ENCODE peak calls at places on chromosomes 2 and 18, in ten cellular contexts. One of them, this sample, is unnamed. For H3K4me1, the result is how much of the 10 kb centered on the place peaks cover.

GRCh38 chr2:67322361-67323001 is 74.7 kb upstream of the ETAA1 start:
- DNase-seq in stomach: no peak
- DNase-seq in SK-N-SH: peak
- DNase-seq in HepG2: peak
- DNase-seq in A549: peak
- DNase-seq in K562: peak
- DNase-seq in tibial nerve: no peak
- DNase-seq in sigmoid colon: peak
- DNase-seq in upper lobe of left lung: no peak
- DNase-seq in GM12878: no peak
- DNase-seq in this sample: no peak

GRCh38 chr2:33673937-33674336 is 74.8 kb upstream of the FAM98A start:
- DNase-seq in stomach: no peak
- DNase-seq in SK-N-SH: peak
- DNase-seq in HepG2: no peak
- DNase-seq in A549: peak
- DNase-seq in K562: no peak
- DNase-seq in tibial nerve: no peak
- DNase-seq in sigmoid colon: no peak
- DNase-seq in upper lobe of left lung: no peak
- DNase-seq in GM12878: no peak
- DNase-seq in this sample: no peak

GRCh38 chr18:2847341-2848144 is 737 bp downstream of the EMILIN2 start:
- DNase-seq in stomach: no peak
- DNase-seq in SK-N-SH: peak
- DNase-seq in HepG2: no peak
- DNase-seq in A549: no peak
- DNase-seq in K562: peak
- DNase-seq in tibial nerve: no peak
- DNase-seq in sigmoid colon: peak
- DNase-seq in upper lobe of left lung: peak
- DNase-seq in GM12878: no peak
- DNase-seq in this sample: peak

GRCh38 chr2:190947139-190947538 is 66.5 kb downstream of the GLS start:
- DNase-seq in stomach: no peak
- DNase-seq in SK-N-SH: peak
- DNase-seq in HepG2: peak
- DNase-seq in A549: peak
- DNase-seq in K562: no peak
- DNase-seq in tibial nerve: no peak
- DNase-seq in sigmoid colon: no peak
- DNase-seq in upper lobe of left lung: no peak
- DNase-seq in GM12878: no peak
- DNase-seq in this sample: no peak

GRCh38 chr2:167264380-167264779 is 376.1 kb downstream of the XIRP2 start:
- DNase-seq in stomach: no peak
- DNase-seq in SK-N-SH: peak
- DNase-seq in HepG2: peak
- DNase-seq in A549: peak
- DNase-seq in K562: no peak
- DNase-seq in tibial nerve: no peak
- DNase-seq in sigmoid colon: no peak
- DNase-seq in upper lobe of left lung: no peak
- DNase-seq in GM12878: no peak
- DNase-seq in this sample: no peak

GRCh38 chr2:214934006-214934405 is 124.5 kb upstream of the BARD1 start:
- DNase-seq in stomach: no peak
- DNase-seq in SK-N-SH: no peak
- DNase-seq in HepG2: no peak
- DNase-seq in A549: peak
- DNase-seq in K562: no peak
- DNase-seq in tibial nerve: no peak
- DNase-seq in sigmoid colon: no peak
- DNase-seq in upper lobe of left lung: no peak
- DNase-seq in GM12878: no peak
- DNase-seq in this sample: no peak

GRCh38 chr18:3380384-3380961 is 69.5 kb upstream of the TGIF1 start:
- DNase-seq in stomach: no peak
- DNase-seq in SK-N-SH: no peak
- DNase-seq in HepG2: no peak
- DNase-seq in A549: peak
- DNase-seq in K562: peak
- DNase-seq in tibial nerve: no peak
- DNase-seq in sigmoid colon: no peak
- DNase-seq in upper lobe of left lung: no peak
- DNase-seq in GM12878: no peak
- DNase-seq in this sample: no peak

GRCh38 chr2:196131384-196131861 is 40.0 kb downstream of the STK17B start:
- DNase-seq in stomach: peak
- DNase-seq in SK-N-SH: peak
- DNase-seq in HepG2: peak
- DNase-seq in A549: peak
- DNase-seq in K562: peak
- DNase-seq in tibial nerve: no peak
- DNase-seq in sigmoid colon: no peak
- DNase-seq in upper lobe of left lung: no peak
- DNase-seq in GM12878: peak
- DNase-seq in this sample: peak

GRCh38 chr2:235360446-235360845 is 133.4 kb upstream of the AGAP1 start:
- DNase-seq in stomach: no peak
- DNase-seq in SK-N-SH: no peak
- DNase-seq in HepG2: no peak
- DNase-seq in A549: no peak
- DNase-seq in K562: no peak
- DNase-seq in tibial nerve: no peak
- DNase-seq in sigmoid colon: no peak
- DNase-seq in upper lobe of left lung: no peak
- DNase-seq in GM12878: no peak
- DNase-seq in this sample: no peak

GRCh38 chr2:61816480-61817355 is 37.1 kb downstream of the FAM161A start:
- DNase-seq in stomach: no peak
- DNase-seq in SK-N-SH: no peak
- DNase-seq in HepG2: no peak
- DNase-seq in A549: no peak
- DNase-seq in K562: no peak
- DNase-seq in tibial nerve: no peak
- DNase-seq in sigmoid colon: no peak
- DNase-seq in upper lobe of left lung: no peak
- DNase-seq in GM12878: no peak
- DNase-seq in this sample: no peak

GRCh38 chr18:44729631-44730101 is 49.0 kb downstream of the SETBP1 start:
- DNase-seq in stomach: no peak
- DNase-seq in SK-N-SH: no peak
- DNase-seq in HepG2: no peak
- DNase-seq in A549: no peak
- DNase-seq in K562: peak
- DNase-seq in tibial nerve: no peak
- DNase-seq in sigmoid colon: no peak
- DNase-seq in upper lobe of left lung: no peak
- DNase-seq in GM12878: no peak
- DNase-seq in this sample: no peak

GRCh38 chr2:120221616-120222015 is 1.6 kb downstream of the TMEM185B start:
- DNase-seq in stomach: no peak
- DNase-seq in SK-N-SH: no peak
- DNase-seq in HepG2: no peak
- DNase-seq in A549: no peak
- DNase-seq in K562: no peak
- DNase-seq in tibial nerve: no peak
- DNase-seq in sigmoid colon: no peak
- DNase-seq in upper lobe of left lung: no peak
- DNase-seq in GM12878: no peak
- DNase-seq in this sample: peak

DNA sequence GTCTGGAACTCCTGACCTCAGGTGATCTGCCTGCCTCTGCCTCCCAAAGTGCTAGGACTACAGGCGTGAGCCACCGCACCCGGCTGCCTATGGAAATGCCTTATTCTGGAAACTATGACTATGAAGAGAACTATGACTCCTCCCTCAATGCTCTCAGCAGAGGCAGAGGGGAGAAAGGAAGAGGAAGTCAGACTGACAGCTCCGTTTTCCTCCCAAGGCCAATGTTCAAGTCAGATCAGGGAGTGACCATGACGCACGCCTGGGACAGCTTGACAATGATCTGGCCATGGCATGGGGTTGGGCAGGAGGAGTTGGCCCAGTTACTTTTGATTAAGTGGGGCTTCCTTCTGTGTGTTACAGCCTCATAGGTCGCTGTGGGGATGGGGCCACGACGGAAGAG is 44.3 kb upstream of the MRPL33 start:
- DNase-seq in stomach: no peak
- DNase-seq in SK-N-SH: no peak
- DNase-seq in HepG2: no peak
- DNase-seq in A549: no peak
- DNase-seq in K562: peak
- DNase-seq in tibial nerve: no peak
- DNase-seq in sigmoid colon: no peak
- DNase-seq in upper lobe of left lung: no peak
- DNase-seq in GM12878: no peak
- DNase-seq in this sample: no peak
- H3K4me1 ChIP-seq in stomach: under half
- H3K4me1 ChIP-seq in SK-N-SH: under half
- H3K4me1 ChIP-seq in HepG2: half or more
- H3K4me1 ChIP-seq in A549: under half
- H3K4me1 ChIP-seq in K562: under half
- H3K4me1 ChIP-seq in tibial nerve: under half
- H3K4me1 ChIP-seq in sigmoid colon: under half
- H3K4me1 ChIP-seq in upper lobe of left lung: under half
- H3K4me1 ChIP-seq in GM12878: under half
- H3K4me1 ChIP-seq in this sample: under half

GRCh38 chr2:213161759-213162514 is 10.5 kb upstream of the IKZF2 start:
- DNase-seq in stomach: no peak
- DNase-seq in SK-N-SH: no peak
- DNase-seq in HepG2: no peak
- DNase-seq in A549: no peak
- DNase-seq in K562: no peak
- DNase-seq in tibial nerve: no peak
- DNase-seq in sigmoid colon: no peak
- DNase-seq in upper lobe of left lung: no peak
- DNase-seq in GM12878: no peak
- DNase-seq in this sample: no peak
- H3K4me3 ChIP-seq in stomach: no peak
- H3K4me3 ChIP-seq in SK-N-SH: no peak
- H3K4me3 ChIP-seq in HepG2: no peak
- H3K4me3 ChIP-seq in A549: no peak
- H3K4me3 ChIP-seq in K562: no peak
- H3K4me3 ChIP-seq in tibial nerve: no peak
- H3K4me3 ChIP-seq in sigmoid colon: no peak
- H3K4me3 ChIP-seq in upper lobe of left lung: no peak
- H3K4me3 ChIP-seq in GM12878: no peak
- H3K4me3 ChIP-seq in this sample: no peak

GRCh38 chr18:55779461-55779710 is 191.4 kb upstream of the TCF4 start:
- DNase-seq in stomach: no peak
- DNase-seq in SK-N-SH: peak
- DNase-seq in HepG2: no peak
- DNase-seq in A549: no peak
- DNase-seq in K562: no peak
- DNase-seq in tibial nerve: no peak
- DNase-seq in sigmoid colon: no peak
- DNase-seq in upper lobe of left lung: no peak
- DNase-seq in GM12878: no peak
- DNase-seq in this sample: peak
- TF ChIP-seq EP300 in stomach: no peak
- TF ChIP-seq EP300 in SK-N-SH: no peak
- TF ChIP-seq EP300 in HepG2: no peak
- TF ChIP-seq EP300 in A549: no peak
- TF ChIP-seq EP300 in K562: no peak
- TF ChIP-seq EP300 in tibial nerve: no peak
- TF ChIP-seq EP300 in sigmoid colon: no peak
- TF ChIP-seq EP300 in upper lobe of left lung: no peak
- TF ChIP-seq EP300 in GM12878: no peak
- TF ChIP-seq EP300 in this sample: no peak

DNA sequence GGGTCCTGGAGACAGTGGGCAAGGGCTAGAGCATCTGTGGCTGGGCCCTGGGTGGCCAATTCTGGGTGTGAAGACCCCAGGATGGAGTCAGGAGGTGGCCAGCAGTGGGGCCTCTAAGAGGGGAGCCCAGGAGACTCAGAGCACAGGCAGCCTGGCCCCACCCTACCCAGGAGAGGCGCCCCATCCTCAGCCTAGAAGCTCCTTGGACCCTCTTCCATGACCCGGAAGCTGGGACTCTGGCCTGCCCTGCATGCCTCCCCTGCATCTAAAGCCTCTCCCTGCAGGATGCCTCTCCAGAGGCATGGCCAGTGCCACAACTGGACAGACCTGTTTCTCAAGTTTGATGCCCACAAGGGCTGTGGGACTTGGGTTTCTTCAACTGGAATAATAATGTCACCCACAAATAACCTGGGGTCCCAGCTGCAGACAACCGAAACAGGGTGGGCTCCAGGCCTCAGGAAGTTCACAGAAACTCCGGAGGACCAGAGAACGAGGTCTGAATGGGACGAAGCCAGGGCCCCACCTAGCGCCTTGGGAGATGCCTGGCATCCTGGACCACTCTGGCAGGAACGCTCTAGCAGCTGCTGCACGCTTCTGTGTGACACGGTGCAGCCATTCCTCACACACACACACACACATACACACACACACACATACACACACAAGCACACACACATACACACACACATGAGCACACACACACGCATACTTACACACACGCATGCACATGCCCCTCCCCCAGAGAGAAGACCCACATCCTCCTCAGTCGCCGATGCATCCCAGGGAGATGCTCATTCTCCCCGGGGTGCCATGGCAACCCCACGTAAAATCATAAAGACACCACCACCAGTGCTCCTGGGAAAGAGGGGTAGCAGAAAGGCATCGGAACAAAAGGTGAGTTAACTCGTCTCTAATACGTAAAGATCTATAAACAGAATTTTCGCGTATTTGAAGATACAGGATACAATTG is 16.4 kb downstream of the KCNIP3 start:
- DNase-seq in stomach: no peak
- DNase-seq in SK-N-SH: no peak
- DNase-seq in HepG2: no peak
- DNase-seq in A549: no peak
- DNase-seq in K562: no peak
- DNase-seq in tibial nerve: no peak
- DNase-seq in sigmoid colon: no peak
- DNase-seq in upper lobe of left lung: no peak
- DNase-seq in GM12878: no peak
- DNase-seq in this sample: no peak
- H3K4me1 ChIP-seq in stomach: under half
- H3K4me1 ChIP-seq in SK-N-SH: under half
- H3K4me1 ChIP-seq in HepG2: under half
- H3K4me1 ChIP-seq in A549: under half
- H3K4me1 ChIP-seq in K562: under half
- H3K4me1 ChIP-seq in tibial nerve: under half
- H3K4me1 ChIP-seq in sigmoid colon: under half
- H3K4me1 ChIP-seq in upper lobe of left lung: under half
- H3K4me1 ChIP-seq in GM12878: under half
- H3K4me1 ChIP-seq in this sample: under half

GRCh38 chr18:1436199-1436598 is 531.5 kb downstream of the ADCYAP1 start:
- DNase-seq in stomach: no peak
- DNase-seq in SK-N-SH: no peak
- DNase-seq in HepG2: no peak
- DNase-seq in A549: no peak
- DNase-seq in K562: no peak
- DNase-seq in tibial nerve: no peak
- DNase-seq in sigmoid colon: no peak
- DNase-seq in upper lobe of left lung: no peak
- DNase-seq in GM12878: no peak
- DNase-seq in this sample: no peak
- H3K4me3 ChIP-seq in stomach: no peak
- H3K4me3 ChIP-seq in SK-N-SH: no peak
- H3K4me3 ChIP-seq in HepG2: no peak
- H3K4me3 ChIP-seq in A549: no peak
- H3K4me3 ChIP-seq in K562: no peak
- H3K4me3 ChIP-seq in tibial nerve: no peak
- H3K4me3 ChIP-seq in sigmoid colon: no peak
- H3K4me3 ChIP-seq in upper lobe of left lung: no peak
- H3K4me3 ChIP-seq in GM12878: no peak
- H3K4me3 ChIP-seq in this sample: no peak

This sample was measured in suprapubic skin.